ENCODE peak calls at places on chromosome 5, in ten cellular contexts. One of them, this sample, is unnamed.

GRCh38 chr5:138793481-138794010 is 40.3 kb downstream of the CTNNA1 start:
- DNase-seq in HTR-8/SVneo: no peak
- DNase-seq in SK-N-SH: no peak
- DNase-seq in NT2/D1: no peak
- DNase-seq in kidney: no peak
- DNase-seq in ureter: no peak
- DNase-seq in GM04503: no peak
- DNase-seq in GM04504: no peak
- DNase-seq in GM23248: peak; percentile 39
- DNase-seq in fibroblast of the aortic adventitia: peak; percentile 40
- DNase-seq in this sample: no peak

GRCh38 chr5:137304227-137304874 is 194.8 kb downstream of the SPOCK1 start:
- DNase-seq in NT2/D1: no peak
- DNase-seq in GM04503: no peak
- DNase-seq in GM04504: no peak
- DNase-seq in SK-N-SH: no peak
- DNase-seq in kidney: no peak
- DNase-seq in ureter: peak; percentile 47
- DNase-seq in fibroblast of the aortic adventitia: no peak
- DNase-seq in GM23248: no peak
- DNase-seq in HTR-8/SVneo: no peak
- DNase-seq in this sample: peak; percentile 86

GRCh38 chr5:136808756-136809155 is 443.4 kb upstream of the TRPC7 start:
- DNase-seq in GM04503: no peak
- DNase-seq in HTR-8/SVneo: no peak
- DNase-seq in kidney: no peak
- DNase-seq in NT2/D1: no peak
- DNase-seq in ureter: no peak
- DNase-seq in fibroblast of the aortic adventitia: no peak
- DNase-seq in GM23248: no peak
- DNase-seq in GM04504: no peak
- DNase-seq in SK-N-SH: no peak
- DNase-seq in this sample: no peak

GRCh38 chr5:55841976-55842375 is 9.2 kb upstream of the IL31RA start:
- DNase-seq in NT2/D1: no peak
- DNase-seq in GM04503: no peak
- DNase-seq in ureter: no peak
- DNase-seq in GM04504: no peak
- DNase-seq in GM23248: no peak
- DNase-seq in HTR-8/SVneo: no peak
- DNase-seq in SK-N-SH: no peak
- DNase-seq in fibroblast of the aortic adventitia: no peak
- DNase-seq in kidney: no peak
- DNase-seq in this sample: no peak

GRCh38 chr5:173316463-173317020 is 11.7 kb downstream of the STC2 start:
- DNase-seq in ureter: no peak
- DNase-seq in GM23248: no peak
- DNase-seq in SK-N-SH: no peak
- DNase-seq in fibroblast of the aortic adventitia: no peak
- DNase-seq in GM04504: no peak
- DNase-seq in kidney: no peak
- DNase-seq in HTR-8/SVneo: no peak
- DNase-seq in NT2/D1: no peak
- DNase-seq in GM04503: no peak
- DNase-seq in this sample: no peak

GRCh38 chr5:175733017-175733416 is 75.1 kb downstream of the HRH2 start:
- DNase-seq in fibroblast of the aortic adventitia: no peak
- DNase-seq in HTR-8/SVneo: no peak
- DNase-seq in GM04503: no peak
- DNase-seq in NT2/D1: no peak
- DNase-seq in SK-N-SH: no peak
- DNase-seq in ureter: no peak
- DNase-seq in kidney: peak; percentile 32
- DNase-seq in GM23248: no peak
- DNase-seq in GM04504: no peak
- DNase-seq in this sample: no peak

GRCh38 chr5:6729400-6730310 is 16.4 kb downstream of the TENT4A start:
- DNase-seq in GM04504: no peak
- DNase-seq in HTR-8/SVneo: no peak
- DNase-seq in NT2/D1: no peak
- DNase-seq in SK-N-SH: no peak
- DNase-seq in ureter: no peak
- DNase-seq in fibroblast of the aortic adventitia: no peak
- DNase-seq in GM23248: no peak
- DNase-seq in GM04503: no peak
- DNase-seq in kidney: no peak
- DNase-seq in this sample: peak; percentile 51

GRCh38 chr5:77774981-77775772 is 962 bp downstream of the TBCA start:
- DNase-seq in ureter: no peak
- DNase-seq in GM04503: peak; percentile 0
- DNase-seq in NT2/D1: no peak
- DNase-seq in fibroblast of the aortic adventitia: peak; percentile 61
- DNase-seq in GM23248: peak; percentile 2
- DNase-seq in HTR-8/SVneo: no peak
- DNase-seq in SK-N-SH: no peak
- DNase-seq in GM04504: no peak
- DNase-seq in kidney: no peak
- DNase-seq in this sample: no peak

GRCh38 chr5:95963650-95964410 is 2.2 kb upstream of the ELL2 start:
- DNase-seq in SK-N-SH: no peak
- DNase-seq in HTR-8/SVneo: no peak
- DNase-seq in kidney: no peak
- DNase-seq in NT2/D1: no peak
- DNase-seq in fibroblast of the aortic adventitia: no peak
- DNase-seq in GM04503: no peak
- DNase-seq in GM04504: no peak
- DNase-seq in ureter: no peak
- DNase-seq in GM23248: peak; percentile 45
- DNase-seq in this sample: no peak

GRCh38 chr5:23506329-23507236 is 826 bp upstream of the PRDM9 start:
- DNase-seq in SK-N-SH: peak; percentile 16
- DNase-seq in GM04503: no peak
- DNase-seq in GM23248: peak; percentile 35
- DNase-seq in NT2/D1: peak; percentile 42
- DNase-seq in fibroblast of the aortic adventitia: no peak
- DNase-seq in HTR-8/SVneo: peak; percentile 22
- DNase-seq in kidney: no peak
- DNase-seq in GM04504: no peak
- DNase-seq in ureter: no peak
- DNase-seq in this sample: no peak

GRCh38 chr5:2044041-2044440 is 161.3 kb upstream of the IRX4 start:
- DNase-seq in GM04503: no peak
- DNase-seq in HTR-8/SVneo: no peak
- DNase-seq in GM04504: no peak
- DNase-seq in SK-N-SH: no peak
- DNase-seq in fibroblast of the aortic adventitia: no peak
- DNase-seq in NT2/D1: no peak
- DNase-seq in kidney: no peak
- DNase-seq in GM23248: no peak
- DNase-seq in ureter: no peak
- DNase-seq in this sample: no peak

GRCh38 chr5:56269216-56269927 is 36.2 kb upstream of the ANKRD55 start:
- DNase-seq in GM23248: peak; percentile 83
- DNase-seq in GM04504: no peak
- DNase-seq in SK-N-SH: peak; percentile 49
- DNase-seq in GM04503: no peak
- DNase-seq in fibroblast of the aortic adventitia: peak; percentile 82
- DNase-seq in HTR-8/SVneo: peak; percentile 46
- DNase-seq in NT2/D1: no peak
- DNase-seq in ureter: no peak
- DNase-seq in kidney: no peak
- DNase-seq in this sample: no peak

GRCh38 chr5:135569755-135570452 is 8.9 kb downstream of the CXCL14 start:
- DNase-seq in GM23248: peak; percentile 68
- DNase-seq in NT2/D1: peak; percentile 58
- DNase-seq in GM04503: no peak
- DNase-seq in ureter: no peak
- DNase-seq in SK-N-SH: peak; percentile 51
- DNase-seq in HTR-8/SVneo: peak; percentile 45
- DNase-seq in GM04504: no peak
- DNase-seq in fibroblast of the aortic adventitia: peak; percentile 33
- DNase-seq in kidney: no peak
- DNase-seq in this sample: peak; percentile 45

GRCh38 chr5:176716320-176716719 is 69.0 kb downstream of the TSPAN17 start:
- DNase-seq in ureter: no peak
- DNase-seq in GM04503: peak; percentile 31
- DNase-seq in kidney: no peak
- DNase-seq in GM04504: peak; percentile 52
- DNase-seq in GM23248: peak; percentile 65
- DNase-seq in SK-N-SH: peak; percentile 66
- DNase-seq in fibroblast of the aortic adventitia: peak; percentile 80
- DNase-seq in NT2/D1: no peak
- DNase-seq in HTR-8/SVneo: peak; percentile 66
- DNase-seq in this sample: no peak

GRCh38 chr5:154325566-154325965 is 120.2 kb upstream of the SAP30L start:
- DNase-seq in fibroblast of the aortic adventitia: no peak
- DNase-seq in HTR-8/SVneo: no peak
- DNase-seq in GM04504: no peak
- DNase-seq in kidney: no peak
- DNase-seq in NT2/D1: no peak
- DNase-seq in ureter: no peak
- DNase-seq in GM04503: no peak
- DNase-seq in SK-N-SH: no peak
- DNase-seq in GM23248: no peak
- DNase-seq in this sample: no peak

GRCh38 chr5:1431896-1432295 is 13.3 kb downstream of the SLC6A3 start:
- DNase-seq in HTR-8/SVneo: no peak
- DNase-seq in SK-N-SH: no peak
- DNase-seq in fibroblast of the aortic adventitia: no peak
- DNase-seq in kidney: peak; percentile 37
- DNase-seq in GM04503: no peak
- DNase-seq in ureter: no peak
- DNase-seq in GM04504: no peak
- DNase-seq in NT2/D1: no peak
- DNase-seq in GM23248: no peak
- DNase-seq in this sample: no peak

GRCh38 chr5:78544531-78545200 is 103.9 kb downstream of the LHFPL2 start:
- DNase-seq in HTR-8/SVneo: no peak
- DNase-seq in kidney: no peak
- DNase-seq in GM23248: peak; percentile 71
- DNase-seq in NT2/D1: no peak
- DNase-seq in ureter: peak; percentile 30
- DNase-seq in GM04504: no peak
- DNase-seq in fibroblast of the aortic adventitia: peak; percentile 63
- DNase-seq in GM04503: no peak
- DNase-seq in SK-N-SH: no peak
- DNase-seq in this sample: no peak

GRCh38 chr5:147072591-147072990 is 162.2 kb upstream of the STK32A start:
- DNase-seq in GM23248: no peak
- DNase-seq in NT2/D1: no peak
- DNase-seq in ureter: no peak
- DNase-seq in kidney: no peak
- DNase-seq in GM04504: no peak
- DNase-seq in SK-N-SH: no peak
- DNase-seq in HTR-8/SVneo: no peak
- DNase-seq in fibroblast of the aortic adventitia: no peak
- DNase-seq in GM04503: no peak
- DNase-seq in this sample: peak; percentile 65

GRCh38 chr5:124922255-124922975 is 176.0 kb upstream of the ZNF608 start:
- DNase-seq in GM23248: no peak
- DNase-seq in ureter: no peak
- DNase-seq in kidney: no peak
- DNase-seq in GM04503: no peak
- DNase-seq in fibroblast of the aortic adventitia: no peak
- DNase-seq in GM04504: no peak
- DNase-seq in SK-N-SH: no peak
- DNase-seq in HTR-8/SVneo: no peak
- DNase-seq in NT2/D1: no peak
- DNase-seq in this sample: no peak

GRCh38 chr5:36607838-36608783 is 1.7 kb downstream of the SLC1A3 start:
- DNase-seq in HTR-8/SVneo: no peak
- DNase-seq in kidney: no peak
- DNase-seq in GM04504: no peak
- DNase-seq in ureter: no peak
- DNase-seq in GM04503: peak; percentile 35
- DNase-seq in NT2/D1: no peak
- DNase-seq in GM23248: peak; percentile 68
- DNase-seq in fibroblast of the aortic adventitia: peak; percentile 35
- DNase-seq in SK-N-SH: no peak
- DNase-seq in this sample: no peak

GRCh38 chr5:74403771-74404170 is 236.8 kb downstream of the ENC1 start:
- DNase-seq in GM23248: no peak
- DNase-seq in GM04504: no peak
- DNase-seq in HTR-8/SVneo: no peak
- DNase-seq in NT2/D1: no peak
- DNase-seq in GM04503: no peak
- DNase-seq in fibroblast of the aortic adventitia: no peak
- DNase-seq in ureter: no peak
- DNase-seq in SK-N-SH: no peak
- DNase-seq in kidney: no peak
- DNase-seq in this sample: no peak

GRCh38 chr5:1815071-1815786 is 14.0 kb downstream of the NDUFS6 start:
- DNase-seq in fibroblast of the aortic adventitia: no peak
- DNase-seq in HTR-8/SVneo: no peak
- DNase-seq in GM04504: no peak
- DNase-seq in ureter: no peak
- DNase-seq in NT2/D1: no peak
- DNase-seq in GM23248: no peak
- DNase-seq in kidney: no peak
- DNase-seq in GM04503: no peak
- DNase-seq in SK-N-SH: no peak
- DNase-seq in this sample: no peak

GRCh38 chr5:38346593-38346992 is 88.2 kb downstream of the EGFLAM start:
- DNase-seq in NT2/D1: no peak
- DNase-seq in SK-N-SH: no peak
- DNase-seq in GM04503: no peak
- DNase-seq in HTR-8/SVneo: no peak
- DNase-seq in GM04504: no peak
- DNase-seq in ureter: no peak
- DNase-seq in fibroblast of the aortic adventitia: no peak
- DNase-seq in GM23248: no peak
- DNase-seq in kidney: no peak
- DNase-seq in this sample: no peak

GRCh38 chr5:107809201-107810034 is 138.7 kb upstream of the EFNA5 start:
- DNase-seq in HTR-8/SVneo: no peak
- DNase-seq in kidney: no peak
- DNase-seq in SK-N-SH: no peak
- DNase-seq in fibroblast of the aortic adventitia: no peak
- DNase-seq in GM04504: peak; percentile 18
- DNase-seq in NT2/D1: no peak
- DNase-seq in GM23248: peak; percentile 46
- DNase-seq in GM04503: no peak
- DNase-seq in ureter: no peak
- DNase-seq in this sample: no peak

GRCh38 chr5:151123897-151124751 is 33.5 kb downstream of the ANXA6 start:
- DNase-seq in kidney: peak; percentile 88
- DNase-seq in GM04503: no peak
- DNase-seq in ureter: peak; percentile 75
- DNase-seq in GM23248: peak; percentile 45
- DNase-seq in GM04504: peak; percentile 7
- DNase-seq in fibroblast of the aortic adventitia: no peak
- DNase-seq in SK-N-SH: no peak
- DNase-seq in NT2/D1: no peak
- DNase-seq in HTR-8/SVneo: no peak
- DNase-seq in this sample: peak; percentile 85

GRCh38 chr5:102863764-102864560 is 108.9 kb downstream of the PAM start:
- DNase-seq in GM04504: no peak
- DNase-seq in ureter: no peak
- DNase-seq in GM04503: no peak
- DNase-seq in kidney: no peak
- DNase-seq in NT2/D1: no peak
- DNase-seq in HTR-8/SVneo: no peak
- DNase-seq in fibroblast of the aortic adventitia: no peak
- DNase-seq in GM23248: peak; percentile 20
- DNase-seq in SK-N-SH: no peak
- DNase-seq in this sample: no peak

GRCh38 chr5:59287884-59288283 is 605.6 kb downstream of the PDE4D start:
- DNase-seq in GM04504: no peak
- DNase-seq in ureter: no peak
- DNase-seq in GM04503: no peak
- DNase-seq in HTR-8/SVneo: no peak
- DNase-seq in fibroblast of the aortic adventitia: no peak
- DNase-seq in GM23248: no peak
- DNase-seq in SK-N-SH: no peak
- DNase-seq in NT2/D1: no peak
- DNase-seq in kidney: no peak
- DNase-seq in this sample: no peak

GRCh38 chr5:55866485-55866884 is 15.3 kb downstream of the IL31RA start:
- DNase-seq in NT2/D1: no peak
- DNase-seq in HTR-8/SVneo: no peak
- DNase-seq in GM04504: no peak
- DNase-seq in kidney: no peak
- DNase-seq in SK-N-SH: no peak
- DNase-seq in GM23248: no peak
- DNase-seq in fibroblast of the aortic adventitia: no peak
- DNase-seq in GM04503: no peak
- DNase-seq in ureter: no peak
- DNase-seq in this sample: no peak

This sample was measured in stomach.